ENCODE peak calls at places on chromosomes 2 and 18, in six cellular contexts. H is esophagus squamous epithelium; M is Peyer's patch; P is gastrocnemius medialis; T is CD8-positive, alpha-beta memory T cell; I is psoas muscle. W is an unnamed sample.

GRCh38 chr2:37706784-37707183 is 35.3 kb upstream of the CDC42EP3 start:
- DNase-seq in M (no peak), I (no peak), H (no peak), T (no peak), P (no peak), W (no peak)

GRCh38 chr2:204171432-204171960 is 234.9 kb downstream of the ICOS start:
- DNase-seq in T (no peak), M (no peak), H (no peak), P (no peak), I (no peak), W (no peak)

GRCh38 chr2:74567862-74568261 is 13.3 kb downstream of the DOK1 start:
- DNase-seq in T (no peak), I (no peak), P (no peak), M (no peak), H (no peak), W (no peak)

GRCh38 chr2:65746919-65747678 is 314.7 kb upstream of the SPRED2 start:
- DNase-seq in P (no peak), M (no peak), I (no peak), H (no peak), T (no peak), W (no peak)

GRCh38 chr18:33578371-33579146 is 540 bp downstream of the ASXL3 start:
- DNase-seq in H (no peak), M (peak; percentile 68), P (no peak), T (no peak), I (peak; percentile 57), W (no peak)

GRCh38 chr18:58091099-58091611 is 47.1 kb downstream of the NEDD4L start:
- DNase-seq in P (no peak), M (peak; percentile 68), H (no peak), T (no peak), I (no peak), W (no peak)

GRCh38 chr18:60445341-60445740 is 72.8 kb upstream of the MC4R start:
- DNase-seq in I (no peak), P (no peak), H (no peak), T (no peak), M (no peak), W (no peak)

GRCh38 chr2:22002066-22002465 is 878.3 kb downstream of the TDRD15 start:
- DNase-seq in P (no peak), T (no peak), M (no peak), I (no peak), H (no peak), W (no peak)

GRCh38 chr2:85248741-85249524 is 78.9 kb downstream of the TGOLN2 start:
- DNase-seq in P (peak; percentile 73), T (no peak), M (no peak), H (no peak), I (peak; percentile 64), W (no peak)

GRCh38 chr2:172439509-172439860 is 12.1 kb downstream of the ITGA6 start:
- DNase-seq in I (no peak), H (no peak), P (no peak), T (no peak), M (no peak), W (no peak)

GRCh38 chr2:172436889-172437288 is 9.5 kb downstream of the ITGA6 start:
- DNase-seq in T (no peak), P (no peak), I (no peak), H (no peak), M (no peak), W (no peak)

GRCh38 chr2:172438064-172438421 is 10.7 kb downstream of the ITGA6 start:
- DNase-seq in I (no peak), M (no peak), P (no peak), T (no peak), H (no peak), W (peak; percentile 45)

GRCh38 chr2:172438741-172439508 is 11.5 kb downstream of the ITGA6 start:
- DNase-seq in I (no peak), T (no peak), P (no peak), H (no peak), M (peak; percentile 71), W (no peak)

GRCh38 chr2:172437419-172438063 is 10.2 kb downstream of the ITGA6 start:
- DNase-seq in M (no peak), I (no peak), H (no peak), P (no peak), T (no peak), W (peak; percentile 43)
- H3K4me3 ChIP-seq in M (no peak overlapping the region), I (no peak overlapping the region), H (no peak overlapping the region), P (no peak overlapping the region), T (peak overlapping the region; percentile 55), W (no peak overlapping the region)

DNA sequence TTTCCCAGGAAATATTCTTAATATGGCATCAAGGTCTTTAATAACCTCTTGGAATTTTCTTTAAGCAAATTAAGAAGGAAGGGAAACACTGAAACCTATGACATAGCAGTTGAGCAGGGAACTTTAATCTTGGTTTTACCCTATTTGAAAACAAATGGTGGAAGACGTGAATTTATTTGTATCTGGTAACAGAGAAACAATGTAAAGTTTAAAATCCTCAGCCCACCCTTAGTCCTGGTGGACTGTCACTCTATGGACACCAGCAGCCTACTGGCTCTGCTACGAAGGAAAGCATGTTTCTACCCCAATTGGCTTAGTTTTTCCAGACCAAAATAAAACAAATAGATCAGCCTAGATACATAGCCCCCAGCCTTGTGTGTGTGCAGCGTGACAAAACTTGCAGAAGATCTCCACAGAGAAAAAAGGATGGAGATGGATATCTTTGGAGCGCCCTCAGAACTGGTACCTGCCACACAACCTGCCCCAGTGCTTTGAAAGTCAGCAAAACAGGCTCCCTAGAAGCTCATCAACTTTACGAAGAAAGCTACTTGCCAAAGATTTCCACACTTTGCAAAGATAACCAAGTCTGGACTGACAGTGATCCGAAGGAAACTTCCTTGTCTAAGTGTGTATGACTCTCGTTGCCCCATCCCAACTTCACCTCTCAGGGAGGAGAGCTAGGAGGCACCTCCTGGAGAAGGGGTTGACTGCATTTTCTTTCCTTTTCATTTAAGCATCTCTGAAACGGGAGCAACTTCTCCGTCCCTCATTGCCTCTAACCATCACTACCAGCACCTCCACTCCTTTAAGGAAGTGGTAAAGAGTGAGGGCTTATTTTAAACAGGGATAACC is 7.3 kb downstream of the ZEB2 start:
- DNase-seq in I (no peak), M (no peak), T (no peak), H (no peak), P (no peak), W (no peak)
- H3K4me1 ChIP-seq in I (peaks cover 46% of the 10 kb centered on the region), M (no peaks in the 10 kb centered on the region), T (peaks cover 37% of the 10 kb centered on the region), H (peaks cover 47% of the 10 kb centered on the region), P (peaks cover 59% of the 10 kb centered on the region), W (peaks cover 8% of the 10 kb centered on the region)

DNA sequence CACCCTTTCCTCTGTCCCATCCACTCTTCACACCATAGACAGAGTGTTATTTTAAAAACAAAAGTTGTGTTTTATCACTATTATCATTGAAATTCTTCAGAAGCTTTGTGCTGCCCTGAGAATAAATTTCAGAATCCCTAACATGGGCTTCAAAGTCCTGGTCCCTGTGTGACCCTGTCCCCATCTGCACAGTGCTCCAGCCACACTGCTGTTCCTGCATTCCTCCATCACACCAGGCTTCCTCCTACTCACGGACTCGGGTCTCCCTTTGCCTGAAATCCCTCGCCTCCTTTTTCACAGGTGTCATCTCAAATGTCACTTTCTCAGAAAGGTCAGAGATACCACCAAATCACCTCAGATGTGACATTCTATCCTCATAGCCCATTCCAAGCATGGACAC is 8.2 kb upstream of the DTNA start:
- DNase-seq in T (no peak), M (no peak), I (no peak), H (no peak), P (no peak), W (no peak)
- H3K4me3 ChIP-seq in T (no peak overlapping the region), M (no peak overlapping the region), I (peak overlapping the region; percentile 16), H (no peak overlapping the region), P (no peak overlapping the region), W (no peak overlapping the region)

GRCh38 chr2:144326845-144327244 is 193.1 kb downstream of the ZEB2 start:
- DNase-seq in H (no peak), P (no peak), M (no peak), I (no peak), T (no peak), W (no peak)
- H3K4me1 ChIP-seq in H (peaks cover 14% of the 10 kb centered on the region), P (peaks cover 11% of the 10 kb centered on the region), M (peaks cover 6% of the 10 kb centered on the region), I (peaks cover 23% of the 10 kb centered on the region), T (peaks cover 42% of the 10 kb centered on the region), W (peaks cover 47% of the 10 kb centered on the region)

DNA sequence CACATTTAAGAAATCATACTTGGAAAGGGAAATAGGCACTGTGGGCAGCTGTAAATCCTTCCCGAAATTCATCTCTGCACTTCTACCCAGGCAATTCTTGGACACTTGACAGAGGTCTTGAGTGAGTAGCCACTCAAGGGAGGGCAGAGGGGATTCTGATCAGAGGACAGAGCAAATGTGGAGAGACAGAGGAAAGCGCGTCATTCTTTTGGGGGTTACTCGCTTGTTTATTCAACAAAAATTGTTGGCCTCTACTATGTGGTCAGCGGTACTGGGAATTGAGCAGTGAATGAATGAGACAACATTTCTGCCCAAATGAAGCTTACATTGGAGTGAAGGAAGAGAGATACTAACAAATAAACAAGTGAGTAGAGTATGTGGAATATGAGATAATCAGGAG is 41.4 kb upstream of the YES1 start:
- DNase-seq in I (no peak), T (no peak), H (no peak), M (no peak), P (no peak), W (no peak)
- H3K4me3 ChIP-seq in I (no peak overlapping the region), T (no peak overlapping the region), H (no peak overlapping the region), M (no peak overlapping the region), P (no peak overlapping the region), W (no peak overlapping the region)